ENCODE peak calls at places on chromosomes 5 and 9, in six cellular contexts. M, I, G, O, K and F are unnamed samples. For H3K36me3, the result is how much of the 10 kb centered on the place peaks cover.

GRCh38 chr9:21252727-21253547 is 13.1 kb upstream of the IFNA14 start:
- DNase-seq in M (peak), I (peak), G (peak), O (no peak), K (peak), F (peak)

GRCh38 chr5:74579215-74579614 is 61.3 kb downstream of the ENC1 start:
- DNase-seq in M (no peak), I (no peak), G (no peak), O (peak), K (no peak), F (no peak)

GRCh38 chr9:137128158-137129088 is 10.5 kb upstream of the GRIN1 start:
- DNase-seq in M (no peak), I (no peak), G (no peak), O (peak), K (peak), F (no peak)

GRCh38 chr5:389197-389821 is 53.7 kb upstream of the EXOC3 start:
- DNase-seq in M (no peak), I (no peak), G (no peak), O (peak), K (no peak), F (no peak)

GRCh38 chr5:77844408-77845272 is 68.5 kb upstream of the TBCA start:
- DNase-seq in M (peak), I (no peak), G (no peak), O (no peak), K (peak), F (no peak)

GRCh38 chr5:109853362-109853761 is 163.6 kb downstream of the MAN2A1 start:
- DNase-seq in M (no peak), I (no peak), G (no peak), O (no peak), K (no peak), F (no peak)

GRCh38 chr5:151742870-151743294 is 15.5 kb downstream of the ATOX1 start:
- DNase-seq in M (peak), I (peak), G (peak), O (peak), K (peak), F (no peak)

GRCh38 chr9:16119261-16119660 is 566.4 kb downstream of the CCDC171 start:
- DNase-seq in M (no peak), I (no peak), G (no peak), O (no peak), K (no peak), F (no peak)

GRCh38 chr5:119356384-119357188 is 767 bp downstream of the TNFAIP8 start:
- DNase-seq in M (peak), I (no peak), G (no peak), O (no peak), K (no peak), F (no peak)

GRCh38 chr5:531749-532315 is 7.6 kb upstream of the SLC9A3 start:
- DNase-seq in M (no peak), I (no peak), G (no peak), O (no peak), K (no peak), F (no peak)

GRCh38 chr5:172353271-172353807 is 69.8 kb upstream of the UBTD2 start:
- DNase-seq in M (no peak), I (no peak), G (no peak), O (no peak), K (no peak), F (no peak)

GRCh38 chr9:135422340-135422944 is 57.1 kb upstream of the PPP1R26 start:
- DNase-seq in M (no peak), I (no peak), G (no peak), O (no peak), K (no peak), F (no peak)

GRCh38 chr9:94018628-94019027 is 63.5 kb upstream of the BARX1 start:
- DNase-seq in M (no peak), I (no peak), G (no peak), O (no peak), K (no peak), F (no peak)

GRCh38 chr9:135480942-135481315 is 1.3 kb downstream of the PPP1R26 start:
- DNase-seq in M (no peak), I (no peak), G (no peak), O (no peak), K (no peak), F (no peak)

GRCh38 chr9:99040911-99041582 is 63.9 kb upstream of the TGFBR1 start:
- DNase-seq in M (no peak), I (no peak), G (no peak), O (no peak), K (no peak), F (no peak)

GRCh38 chr5:133113331-133114061 is 61.7 kb downstream of the HSPA4 start:
- DNase-seq in M (no peak), I (no peak), G (no peak), O (no peak), K (no peak), F (no peak)

GRCh38 chr5:123455640-123456039 is 32.4 kb upstream of the CEP120 start:
- DNase-seq in M (no peak), I (no peak), G (no peak), O (no peak), K (no peak), F (no peak)

GRCh38 chr9:268616-269015 is 54.0 kb downstream of the DOCK8 start:
- DNase-seq in M (no peak), I (no peak), G (no peak), O (no peak), K (no peak), F (no peak)

GRCh38 chr5:54743997-54744788 is 226.6 kb downstream of the SNX18 start:
- DNase-seq in M (peak), I (peak), G (no peak), O (peak), K (no peak), F (peak)

GRCh38 chr9:121836382-121836885 is 185.0 kb downstream of the DAB2IP start:
- DNase-seq in M (no peak), I (no peak), G (no peak), O (no peak), K (no peak), F (no peak)

GRCh38 chr9:125889122-125889523 is 141.9 kb downstream of the PBX3 start:
- DNase-seq in M (peak), I (no peak), G (no peak), O (no peak), K (peak), F (no peak)

GRCh38 chr9:2727966-2728613 is 10.8 kb downstream of the KCNV2 start:
- DNase-seq in M (peak), I (peak), G (peak), O (peak), K (peak), F (no peak)

GRCh38 chr5:1204693-1205242 is 3.4 kb downstream of the SLC6A19 start:
- DNase-seq in M (no peak), I (peak), G (peak), O (peak), K (peak), F (no peak)

GRCh38 chr5:172731286-172732073 is 39.5 kb downstream of the DUSP1 start:
- DNase-seq in M (no peak), I (peak), G (peak), O (peak), K (no peak), F (no peak)

GRCh38 chr5:100758780-100759179 is 144.3 kb downstream of the ST8SIA4 start:
- DNase-seq in M (no peak), I (no peak), G (no peak), O (no peak), K (no peak), F (no peak)

GRCh38 chr5:92435781-92436180 is 1052.7 kb upstream of the ARRDC3 start:
- DNase-seq in M (no peak), I (no peak), G (no peak), O (no peak), K (no peak), F (no peak)

GRCh38 chr9:98409637-98410173 is 154.3 kb upstream of the TBC1D2 start:
- DNase-seq in M (peak), I (no peak), G (no peak), O (no peak), K (no peak), F (no peak)

GRCh38 chr9:112338561-112338960 is 5.1 kb upstream of the PTBP3 start:
- DNase-seq in M (no peak), I (no peak), G (peak), O (no peak), K (no peak), F (no peak)

GRCh38 chr9:120676767-120677402 is 37.4 kb downstream of the MEGF9 start:
- DNase-seq in M (no peak), I (no peak), G (no peak), O (no peak), K (no peak), F (no peak)

GRCh38 chr5:94072116-94072515 is 330.7 kb upstream of the POU5F2 start:
- DNase-seq in M (no peak), I (no peak), G (no peak), O (no peak), K (no peak), F (no peak)

GRCh38 chr5:59840200-59840601 is 53.3 kb downstream of the PDE4D start:
- DNase-seq in M (peak), I (peak), G (no peak), O (no peak), K (peak), F (no peak)

GRCh38 chr5:37054391-37054790 is 177.8 kb downstream of the NIPBL start:
- DNase-seq in M (peak), I (no peak), G (no peak), O (no peak), K (peak), F (no peak)

GRCh38 chr5:5353681-5354080 is 68.8 kb upstream of the ICE1 start:
- DNase-seq in M (no peak), I (no peak), G (no peak), O (no peak), K (no peak), F (no peak)

GRCh38 chr5:78916044-78916443 is 69.1 kb downstream of the ARSB start:
- DNase-seq in M (no peak), I (no peak), G (no peak), O (no peak), K (no peak), F (no peak)

GRCh38 chr5:78920604-78921003 is 64.5 kb downstream of the ARSB start:
- DNase-seq in M (no peak), I (no peak), G (no peak), O (no peak), K (peak), F (no peak)

GRCh38 chr5:78912796-78913195 is 72.3 kb downstream of the ARSB start:
- DNase-seq in M (no peak), I (no peak), G (no peak), O (no peak), K (no peak), F (no peak)

GRCh38 chr5:78912085-78912771 is 72.9 kb downstream of the ARSB start:
- DNase-seq in M (peak), I (no peak), G (no peak), O (no peak), K (peak), F (no peak)

GRCh38 chr5:78915170-78915569 is 69.9 kb downstream of the ARSB start:
- DNase-seq in M (no peak), I (no peak), G (no peak), O (no peak), K (no peak), F (no peak)
- TF ChIP-seq POLR2AphosphoS5 in M (no peak), I (no peak), G (no peak), O (no peak), K (no peak), F (no peak)

GRCh38 chr9:113678119-113678861 is 197.8 kb upstream of the ZNF618 start:
- DNase-seq in M (no peak), I (no peak), G (no peak), O (no peak), K (no peak), F (no peak)
- H3K9ac ChIP-seq in M (no peak), I (no peak), G (no peak), O (no peak), K (no peak), F (no peak)

GRCh38 chr9:127458921-127459320 is 7.6 kb downstream of the LRSAM1 start:
- DNase-seq in M (no peak), I (no peak), G (no peak), O (no peak), K (no peak), F (no peak)

GRCh38 chr9:127467621-127468020 is 16.3 kb downstream of the LRSAM1 start:
- DNase-seq in M (no peak), I (no peak), G (no peak), O (no peak), K (no peak), F (no peak)

GRCh38 chr9:127463382-127463781 is 12.1 kb downstream of the LRSAM1 start:
- DNase-seq in M (no peak), I (no peak), G (no peak), O (no peak), K (no peak), F (no peak)

GRCh38 chr9:127463891-127464290 is 12.6 kb downstream of the LRSAM1 start:
- DNase-seq in M (no peak), I (no peak), G (no peak), O (no peak), K (no peak), F (no peak)
- H3K36me3 ChIP-seq in M (under half), I (under half), G (under half), O (under half), K (under half), F (under half)

GRCh38 chr5:140357731-140358093 is 2.3 kb upstream of the SLC4A9 start:
- DNase-seq in M (peak), I (peak), G (peak), O (peak), K (peak), F (no peak)
- TF ChIP-seq POLR2AphosphoS5 in M (no peak), I (no peak), G (peak), O (no peak), K (no peak), F (no peak)

GRCh38 chr5:67006152-67006848 is 190.3 kb downstream of the CD180 start:
- DNase-seq in M (no peak), I (no peak), G (no peak), O (no peak), K (no peak), F (no peak)
- H3K9ac ChIP-seq in M (peak), I (no peak), G (no peak), O (peak), K (no peak), F (no peak)

GRCh38 chr5:34832568-34832967 is 6.4 kb upstream of the TTC23L start:
- DNase-seq in M (no peak), I (no peak), G (no peak), O (no peak), K (no peak), F (no peak)

GRCh38 chr5:34833991-34834793 is 4.8 kb upstream of the TTC23L start:
- DNase-seq in M (no peak), I (no peak), G (no peak), O (no peak), K (no peak), F (no peak)

GRCh38 chr5:34834794-34835089 is 4.2 kb upstream of the TTC23L start:
- DNase-seq in M (no peak), I (no peak), G (no peak), O (no peak), K (no peak), F (no peak)

GRCh38 chr5:34833090-34833489 is 5.9 kb upstream of the TTC23L start:
- DNase-seq in M (no peak), I (no peak), G (no peak), O (no peak), K (no peak), F (no peak)

GRCh38 chr5:34831328-34831727 is 7.6 kb upstream of the TTC23L start:
- DNase-seq in M (no peak), I (no peak), G (no peak), O (no peak), K (no peak), F (no peak)
- H3K36me3 ChIP-seq in M (under half), I (under half), G (under half), O (under half), K (half or more), F (under half)

DNA sequence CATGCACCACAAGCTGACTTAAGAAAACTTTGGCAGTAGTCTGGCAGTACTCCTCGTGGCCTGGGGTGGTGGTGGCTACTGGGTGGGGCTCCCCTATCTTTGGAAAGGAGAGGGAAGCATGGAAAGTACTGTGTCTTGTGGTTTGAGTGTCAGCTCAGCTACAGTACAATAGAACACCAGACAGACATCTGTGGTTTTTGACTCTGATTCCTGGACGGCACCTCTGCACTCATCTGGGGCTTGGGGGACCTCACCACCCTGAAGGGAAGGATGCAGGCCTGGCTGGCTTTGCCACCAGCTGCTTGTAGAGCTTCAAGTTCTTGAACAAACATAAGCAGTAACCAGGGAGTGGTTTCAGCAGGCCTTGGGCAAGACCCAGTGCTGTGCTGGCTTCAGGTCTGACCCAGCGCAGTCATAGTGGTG is 40.6 kb downstream of the TNFSF8 start:
- DNase-seq in M (no peak), I (no peak), G (no peak), O (no peak), K (no peak), F (no peak)
- TF ChIP-seq POLR2AphosphoS5 in M (no peak), I (no peak), G (no peak), O (no peak), K (no peak), F (no peak)